ENCODE peak calls at places on chromosomes 11 and 22, in eight cellular contexts. Y is amygdala; E is stimulated activated CD8-positive, alpha-beta memory T cell treated with anti-CD3 and anti-CD28 coated beads, Interleukin-4, amount 100 ng/mL, for 1 hour; O is NCI-H1417; M is nucleus accumbens; I is H9; T is uterus; G is NCI-H774. U is an unnamed sample.

GRCh38 chr22:32904044-32904443 is 102.5 kb downstream of the TIMP3 start:
- DNase-seq in T (peak; percentile 52), Y (no peak), O (peak; percentile 7), M (peak; percentile 43), G (no peak), I (peak; percentile 55), E (no peak), U (peak; percentile 60)

GRCh38 chr11:87256694-87257340 is 219.1 kb downstream of the TMEM135 start:
- DNase-seq in T (no peak), M (no peak), O (no peak), I (no peak), E (no peak), Y (no peak), G (no peak), U (no peak)

GRCh38 chr11:93169950-93170561 is 27.7 kb downstream of the SLC36A4 start:
- DNase-seq in M (no peak), I (no peak), G (no peak), O (peak; percentile 64), Y (no peak), T (no peak), E (no peak), U (peak; percentile 44)

GRCh38 chr11:61784506-61784805 is 7.9 kb downstream of the TMEM258 start:
- DNase-seq in E (no peak), G (no peak), T (no peak), Y (no peak), M (no peak), I (peak; percentile 27), O (no peak), U (no peak)

GRCh38 chr22:42410708-42411107 is 21.5 kb downstream of the NFAM1 start:
- DNase-seq in M (no peak), Y (no peak), E (no peak), O (no peak), T (no peak), G (no peak), I (no peak), U (no peak)

GRCh38 chr11:123454060-123454651 is 24.1 kb downstream of the GRAMD1B start:
- DNase-seq in T (no peak), O (no peak), Y (no peak), E (no peak), G (peak; percentile 24), M (no peak), I (no peak), U (no peak)

GRCh38 chr11:124898711-124899110 is 1.0 kb upstream of the ROBO4 start:
- DNase-seq in E (no peak), I (peak; percentile 51), M (peak; percentile 64), O (no peak), G (no peak), Y (no peak), T (no peak), U (peak; percentile 25)

GRCh38 chr11:69486773-69487266 is 5.4 kb downstream of the LINC01488 start:
- DNase-seq in M (no peak), G (no peak), T (no peak), O (no peak), E (no peak), Y (no peak), I (no peak), U (no peak)

GRCh38 chr11:68889948-68890446 is 13.6 kb downstream of the MRPL21 start:
- DNase-seq in Y (no peak), O (no peak), I (peak; percentile 76), M (no peak), G (no peak), E (no peak), T (peak; percentile 79), U (peak; percentile 96)

GRCh38 chr11:65915821-65916251 is 3.0 kb downstream of the C11orf68 start:
- DNase-seq in I (peak; percentile 71), E (no peak), M (peak; percentile 29), G (no peak), T (peak; percentile 89), O (no peak), Y (no peak), U (peak; percentile 96)

GRCh38 chr22:20244744-20245576 is 23.2 kb downstream of the RTN4R start:
- DNase-seq in Y (no peak), O (peak; percentile 65), I (no peak), T (no peak), M (peak; percentile 15), G (no peak), E (peak; percentile 31), U (no peak)

GRCh38 chr22:22810018-22810427 is 77.6 kb upstream of the IGLL5 start:
- DNase-seq in E (no peak), Y (no peak), O (no peak), G (peak; percentile 9), I (peak; percentile 80), T (no peak), M (no peak), U (peak; percentile 20)

GRCh38 chr11:9017773-9018172 is 14.0 kb upstream of the NRIP3 start:
- DNase-seq in M (no peak), E (no peak), I (no peak), T (peak; percentile 56), Y (no peak), G (no peak), O (no peak), U (peak; percentile 24)

GRCh38 chr11:123653405-123653996 is 923 bp downstream of the SCN3B start:
- DNase-seq in T (no peak), Y (no peak), E (no peak), G (peak; percentile 47), M (no peak), I (no peak), O (peak; percentile 83), U (no peak)

GRCh38 chr11:58471892-58472291 is 29.9 kb upstream of the OR5B12 start:
- DNase-seq in E (no peak), Y (no peak), G (no peak), O (no peak), I (no peak), M (no peak), T (no peak), U (no peak)

GRCh38 chr22:39955675-39956074 is 4.5 kb upstream of the TMA7B start:
- DNase-seq in O (no peak), Y (no peak), I (no peak), T (no peak), G (no peak), M (no peak), E (no peak), U (no peak)

GRCh38 chr11:24391165-24391564 is 105.7 kb upstream of the LUZP2 start:
- DNase-seq in Y (no peak), I (no peak), M (no peak), T (no peak), G (no peak), E (no peak), O (no peak), U (peak; percentile 45)

GRCh38 chr11:73969991-73970800 is 12.4 kb downstream of the UCP2 start:
- DNase-seq in E (no peak), O (peak; percentile 33), Y (no peak), G (no peak), T (no peak), M (no peak), I (no peak), U (no peak)

GRCh38 chr11:30549565-30549964 is 36.6 kb downstream of the MPPED2 start:
- DNase-seq in G (no peak), T (no peak), E (no peak), O (no peak), Y (no peak), M (no peak), I (no peak), U (no peak)

GRCh38 chr11:107590460-107591097 is 368 bp upstream of the ELMOD1 start:
- DNase-seq in M (no peak), O (peak; percentile 62), E (no peak), Y (no peak), G (no peak), I (peak; percentile 36), T (no peak), U (no peak)

GRCh38 chr11:70503201-70503877 is 105.0 kb downstream of the CTTN start:
- DNase-seq in E (no peak), Y (no peak), M (no peak), G (no peak), T (no peak), O (peak; percentile 87), I (no peak), U (no peak)

GRCh38 chr22:21939392-21940319 is 13.0 kb downstream of the PPM1F start:
- DNase-seq in M (no peak), Y (no peak), I (no peak), O (no peak), T (no peak), E (no peak), G (no peak), U (no peak)

GRCh38 chr11:70314730-70315129 is 44.2 kb downstream of the PPFIA1 start:
- DNase-seq in I (no peak), E (no peak), G (no peak), O (no peak), Y (no peak), M (no peak), T (no peak), U (no peak)

GRCh38 chr11:1830119-1830499 is 4.7 kb upstream of the SYT8 start:
- DNase-seq in E (no peak), I (no peak), O (no peak), Y (no peak), G (no peak), T (no peak), M (no peak), U (no peak)

GRCh38 chr11:77198440-77198849 is 70.4 kb downstream of the MYO7A start:
- DNase-seq in T (peak; percentile 8), Y (no peak), E (no peak), O (peak; percentile 21), G (no peak), I (peak; percentile 84), M (no peak), U (peak; percentile 7)

GRCh38 chr11:94602430-94603372 is 35.5 kb downstream of the PIWIL4 start:
- DNase-seq in E (no peak), T (peak; percentile 64), M (peak; percentile 79), O (peak; percentile 38), Y (no peak), I (no peak), G (no peak), U (peak; percentile 83)

GRCh38 chr22:37186228-37186996 is 1.6 kb downstream of the C1QTNF6 start:
- DNase-seq in G (no peak), I (peak; percentile 66), Y (no peak), T (no peak), E (no peak), M (no peak), O (peak; percentile 16), U (peak; percentile 87)

GRCh38 chr22:25167834-25168601 is 31.6 kb upstream of the CRYBB3 start:
- DNase-seq in I (no peak), Y (no peak), T (no peak), O (no peak), G (no peak), M (no peak), E (no peak), U (no peak)

GRCh38 chr22:24541681-24542515 is 13.0 kb downstream of the GUCD1 start:
- DNase-seq in O (no peak), Y (no peak), M (no peak), T (no peak), E (no peak), G (no peak), I (no peak), U (no peak)